ENCODE peak calls at places on chromosomes 11 and 22, in four cellular contexts. I, X, T and U are unnamed samples.

GRCh38 chr11:85823816-85824215 is 12.9 kb upstream of the SYTL2 start:
- DNase-seq in I (peak), X (no peak), T (no peak), U (no peak)

GRCh38 chr11:76654310-76654851 is 16.2 kb downstream of the LRRC32 start:
- DNase-seq in X (no peak), T (peak), I (peak), U (no peak)

GRCh38 chr11:76293189-76293631 is 86.9 kb upstream of the WNT11 start:
- DNase-seq in T (no peak), X (no peak), I (no peak), U (no peak)

GRCh38 chr22:17451251-17451765 is 82.0 kb downstream of the CECR2 start:
- DNase-seq in X (no peak), T (no peak), I (no peak), U (no peak)

GRCh38 chr11:78633516-78634310 is 59.0 kb upstream of the NARS2 start:
- DNase-seq in X (no peak), T (no peak), I (no peak), U (no peak)

GRCh38 chr22:49462795-49463194 is 364.9 kb downstream of the BRD1 start:
- DNase-seq in I (no peak), X (no peak), T (no peak), U (no peak)

GRCh38 chr11:103525069-103525468 is 415.8 kb downstream of the DYNC2H1 start:
- DNase-seq in I (no peak), T (no peak), X (no peak), U (peak)

GRCh38 chr11:96187779-96188624 is 155.0 kb downstream of the MAML2 start:
- DNase-seq in I (no peak), X (no peak), T (no peak), U (peak)

GRCh38 chr22:30202531-30203006 is 44.0 kb downstream of the LIF start:
- DNase-seq in X (no peak), T (no peak), I (peak), U (no peak)

GRCh38 chr22:21000215-21000986 is 1.5 kb downstream of the THAP7 start:
- DNase-seq in X (no peak), I (no peak), T (no peak), U (no peak)

GRCh38 chr11:1765871-1766718 is 2.4 kb upstream of the CTSD start:
- DNase-seq in T (no peak), X (no peak), I (no peak), U (no peak)

GRCh38 chr11:77471520-77472234 is 2.2 kb downstream of the PAK1 start:
- DNase-seq in I (peak), X (no peak), T (no peak), U (peak)

GRCh38 chr11:73055655-73056354 is 86.3 kb downstream of the FCHSD2 start:
- DNase-seq in T (no peak), I (no peak), X (no peak), U (no peak)

GRCh38 chr11:14127679-14128078 is 165.2 kb downstream of the SPON1 start:
- DNase-seq in T (no peak), I (no peak), X (no peak), U (no peak)
- TF ChIP-seq CTCF in T (no peak), I (no peak), X (no peak), U (no peak)

DNA sequence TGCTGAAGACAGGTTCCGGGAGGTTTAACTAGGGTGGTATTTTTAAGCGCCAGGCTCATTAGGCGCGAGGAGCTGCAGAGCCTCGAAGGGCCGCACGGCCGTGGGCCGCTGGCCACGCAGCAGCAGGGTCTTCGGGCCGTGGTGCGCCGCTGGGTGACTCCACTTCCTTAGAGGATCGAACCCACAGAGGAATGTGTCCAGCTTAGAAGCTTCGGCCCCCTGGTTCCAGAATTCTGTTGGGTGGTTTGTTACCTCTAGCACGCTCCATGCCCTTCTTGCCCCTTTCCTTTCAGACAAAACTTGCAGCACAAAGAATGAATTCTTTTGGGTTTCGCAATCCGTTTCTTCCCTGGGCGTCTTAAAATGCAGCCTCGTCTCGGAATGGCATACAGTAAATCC is 773 bp upstream of the PATL1 start:
- DNase-seq in T (peak), I (peak), X (no peak), U (peak)
- TF ChIP-seq CTCF in T (no peak), I (no peak), X (no peak), U (no peak)

DNA sequence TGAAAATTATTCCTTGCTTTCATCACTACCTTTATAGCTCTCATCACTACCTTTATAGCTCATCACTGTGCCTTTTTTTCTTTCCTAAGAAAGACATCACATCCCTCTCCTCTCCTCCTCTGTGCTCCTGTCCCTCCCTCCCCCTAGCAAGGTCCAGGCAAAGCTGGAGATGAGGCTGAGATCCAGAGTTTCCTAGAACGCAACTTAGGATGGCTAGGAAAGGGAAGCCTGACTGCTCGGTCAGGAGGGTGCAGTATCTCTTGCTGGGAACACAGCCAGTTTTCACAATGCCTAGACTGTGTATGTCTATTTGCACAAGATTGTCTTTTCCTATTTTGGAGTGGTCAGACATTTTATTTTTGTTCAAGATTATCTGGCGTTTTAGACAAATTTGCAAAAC is 24.7 kb downstream of the TUB start:
- DNase-seq in X (no peak), I (no peak), T (no peak), U (no peak)
- TF ChIP-seq CTCF in X (no peak), I (no peak), T (no peak), U (no peak)

DNA sequence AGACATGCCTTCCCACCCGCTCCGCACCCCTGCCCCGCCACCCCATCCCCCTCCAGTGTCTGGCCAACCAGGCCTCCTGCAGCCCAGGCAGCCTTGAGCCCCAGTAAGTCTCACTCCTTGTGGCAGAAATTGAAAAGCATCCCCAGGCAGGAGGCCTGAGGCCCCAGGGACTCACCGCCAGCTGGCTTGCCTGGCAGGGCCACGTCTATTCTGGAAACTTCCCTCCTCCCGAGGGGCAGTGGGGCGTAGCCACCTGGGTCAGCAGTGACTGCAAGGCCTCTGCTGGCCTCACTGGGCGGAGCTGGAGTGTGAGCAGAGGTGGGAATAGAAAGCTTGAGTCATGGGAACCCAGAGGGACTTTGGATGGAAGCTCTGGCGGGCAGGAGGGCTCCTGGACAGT is 26.3 kb downstream of the ANO1 start:
- DNase-seq in X (no peak), I (no peak), T (no peak), U (no peak)
- TF ChIP-seq CTCF in X (no peak), I (no peak), T (no peak), U (no peak)

DNA sequence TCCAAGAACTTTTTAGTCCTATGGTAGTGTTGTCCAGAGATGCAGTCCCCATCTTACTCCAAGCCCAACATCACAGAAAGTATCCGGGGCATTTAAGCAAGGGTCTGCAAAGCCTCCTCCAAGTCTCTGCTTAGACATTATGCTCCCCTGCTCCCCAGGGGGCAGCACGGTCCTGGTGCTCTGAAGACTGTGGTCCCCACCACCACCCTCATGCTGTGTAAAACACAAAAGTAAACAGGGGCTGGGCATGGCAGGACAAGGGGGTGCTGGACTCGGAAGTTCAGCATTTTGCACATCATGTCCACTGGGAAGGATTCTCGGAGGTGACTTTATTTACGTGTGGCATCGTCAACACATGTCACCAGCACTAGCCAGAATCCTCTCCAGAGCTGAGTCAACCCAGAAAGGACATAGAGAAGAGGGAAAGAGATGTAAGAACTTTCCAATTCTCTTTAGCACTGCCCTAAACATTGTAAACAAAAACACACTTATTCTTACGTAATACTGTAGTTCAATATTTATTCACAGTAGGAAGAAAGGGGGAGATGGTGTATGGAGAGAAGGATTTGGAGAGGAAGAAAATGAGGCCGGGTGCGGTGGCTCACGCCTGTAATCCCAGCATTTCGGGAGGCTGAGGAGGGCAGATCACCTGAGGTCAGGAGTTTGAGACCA is 37.7 kb downstream of the TCIRG1 start:
- DNase-seq in I (no peak), T (no peak), X (no peak), U (no peak)
- TF ChIP-seq CTCF in I (no peak), T (no peak), X (no peak), U (no peak)

GRCh38 chr11:22666700-22667439 is 459 bp downstream of the GAS2 start:
- DNase-seq in X (no peak), I (peak), T (no peak), U (no peak)
- TF ChIP-seq CTCF in X (no peak), I (no peak), T (no peak), U (no peak)